ENCODE peak calls at places on chromosomes 12 and 14, in ten cellular contexts. E is nucleus accumbens; A is endothelial cell; V is stimulated activated CD4-positive, alpha-beta T cell treated with anti-CD3 and anti-CD28 coated beads, Interleukin-2, amount 100 ng/mL, for 4 hours; W is LoVo; X is GM19239; N is heart left ventricle; D is upper lobe of right lung; P is head of caudate nucleus; L is trophoblast cell. T is an unnamed sample.

GRCh38 chr14:49461529-49462401 is 124.4 kb downstream of the RPS29 start:
- DNase-seq in E (no peak), A (peak; percentile 59), V (peak; percentile 49), W (peak; percentile 76), X (peak; percentile 31), N (no peak), D (no peak), P (no peak), L (peak; percentile 61), T (peak; percentile 43)

GRCh38 chr14:31283568-31284252 is 76.1 kb upstream of the HECTD1 start:
- DNase-seq in E (no peak), A (no peak), V (no peak), W (no peak), X (no peak), N (no peak), D (no peak), P (no peak), L (no peak), T (no peak)

GRCh38 chr12:122641976-122642375 is 61.2 kb downstream of the HCAR2 start:
- DNase-seq in E (no peak), A (no peak), V (no peak), W (no peak), X (no peak), N (no peak), D (no peak), P (no peak), L (peak; percentile 26), T (no peak)

GRCh38 chr12:124650912-124651311 is 83.5 kb upstream of the NCOR2 start:
- DNase-seq in E (no peak), A (no peak), V (no peak), W (no peak), X (no peak), N (no peak), D (no peak), P (no peak), L (no peak), T (no peak)

GRCh38 chr12:31020385-31021166 is 53.1 kb upstream of the DDX11 start:
- DNase-seq in E (no peak), A (no peak), V (no peak), W (no peak), X (no peak), N (no peak), D (peak; percentile 51), P (no peak), L (no peak), T (no peak)

GRCh38 chr12:104702565-104703139 is 245.9 kb downstream of the CHST11 start:
- DNase-seq in E (no peak), A (no peak), V (no peak), W (no peak), X (no peak), N (peak; percentile 68), D (no peak), P (no peak), L (no peak), T (no peak)

GRCh38 chr12:5489760-5490432 is 58.0 kb downstream of the NTF3 start:
- DNase-seq in E (no peak), A (no peak), V (no peak), W (no peak), X (no peak), N (no peak), D (no peak), P (no peak), L (no peak), T (no peak)

GRCh38 chr14:51978566-51979398 is 10.6 kb upstream of the RTRAF start:
- DNase-seq in E (peak; percentile 34), A (peak; percentile 88), V (peak; percentile 69), W (peak; percentile 66), X (peak; percentile 42), N (peak; percentile 86), D (peak; percentile 75), P (peak; percentile 69), L (peak; percentile 81), T (peak; percentile 43)

GRCh38 chr12:114480309-114481199 is 74.6 kb upstream of the TBX5 start:
- DNase-seq in E (no peak), A (no peak), V (no peak), W (no peak), X (no peak), N (no peak), D (no peak), P (no peak), L (no peak), T (no peak)

GRCh38 chr14:96181188-96181762 is 23.4 kb upstream of the BDKRB2 start:
- DNase-seq in E (no peak), A (no peak), V (no peak), W (no peak), X (no peak), N (no peak), D (no peak), P (no peak), L (no peak), T (no peak)

GRCh38 chr14:100670017-100670974 is 56.4 kb upstream of the DLK1 start:
- DNase-seq in E (no peak), A (no peak), V (no peak), W (no peak), X (no peak), N (peak; percentile 51), D (no peak), P (no peak), L (no peak), T (no peak)